ENCODE peak calls at places on chromosomes 1 and 21, in ten cellular contexts. One of them, this sample, is unnamed.

GRCh38 chr1:22056043-22056442 is 3.5 kb downstream of the CDC42 start:
- DNase-seq in Ammon's horn: no peak
- DNase-seq in astrocyte of the spinal cord: no peak
- DNase-seq in skeletal muscle cell: no peak
- DNase-seq in amygdala: no peak
- DNase-seq in AG04450: no peak
- DNase-seq in aorta: no peak
- DNase-seq in tibial nerve: no peak
- DNase-seq in NCI-H2081: no peak
- DNase-seq in cerebellum: no peak
- DNase-seq in this sample: no peak

GRCh38 chr1:67431869-67432578 is 1.8 kb upstream of the SERBP1 start:
- DNase-seq in aorta: no peak
- DNase-seq in amygdala: no peak
- DNase-seq in AG04450: no peak
- DNase-seq in Ammon's horn: no peak
- DNase-seq in cerebellum: no peak
- DNase-seq in tibial nerve: no peak
- DNase-seq in NCI-H2081: no peak
- DNase-seq in astrocyte of the spinal cord: no peak
- DNase-seq in skeletal muscle cell: no peak
- DNase-seq in this sample: no peak

GRCh38 chr1:116853680-116854191 is 56.0 kb upstream of the PTGFRN start:
- DNase-seq in amygdala: no peak
- DNase-seq in tibial nerve: no peak
- DNase-seq in cerebellum: no peak
- DNase-seq in aorta: no peak
- DNase-seq in astrocyte of the spinal cord: peak; percentile 94
- DNase-seq in NCI-H2081: peak; percentile 76
- DNase-seq in Ammon's horn: no peak
- DNase-seq in skeletal muscle cell: peak; percentile 88
- DNase-seq in AG04450: no peak
- DNase-seq in this sample: peak; percentile 92

GRCh38 chr1:203640723-203641523 is 14.3 kb downstream of the ATP2B4 start:
- DNase-seq in AG04450: no peak
- DNase-seq in cerebellum: no peak
- DNase-seq in NCI-H2081: no peak
- DNase-seq in aorta: no peak
- DNase-seq in astrocyte of the spinal cord: no peak
- DNase-seq in skeletal muscle cell: no peak
- DNase-seq in tibial nerve: no peak
- DNase-seq in amygdala: no peak
- DNase-seq in Ammon's horn: no peak
- DNase-seq in this sample: no peak

GRCh38 chr1:119674835-119675289 is 26.8 kb upstream of the ZNF697 start:
- DNase-seq in skeletal muscle cell: peak; percentile 72
- DNase-seq in tibial nerve: no peak
- DNase-seq in Ammon's horn: no peak
- DNase-seq in aorta: no peak
- DNase-seq in AG04450: no peak
- DNase-seq in amygdala: no peak
- DNase-seq in NCI-H2081: peak; percentile 61
- DNase-seq in astrocyte of the spinal cord: peak; percentile 22
- DNase-seq in cerebellum: peak; percentile 33
- DNase-seq in this sample: peak; percentile 69

GRCh38 chr21:45363921-45364463 is 41.0 kb upstream of the COL18A1 start:
- DNase-seq in skeletal muscle cell: peak; percentile 96
- DNase-seq in tibial nerve: peak; percentile 76
- DNase-seq in AG04450: peak; percentile 96
- DNase-seq in amygdala: peak; percentile 73
- DNase-seq in aorta: peak; percentile 92
- DNase-seq in astrocyte of the spinal cord: peak; percentile 99
- DNase-seq in NCI-H2081: no peak
- DNase-seq in Ammon's horn: peak; percentile 73
- DNase-seq in cerebellum: peak; percentile 54
- DNase-seq in this sample: peak; percentile 98

GRCh38 chr1:94362466-94363058 is 55.6 kb upstream of the ABCD3 start:
- DNase-seq in Ammon's horn: no peak
- DNase-seq in aorta: no peak
- DNase-seq in astrocyte of the spinal cord: peak; percentile 44
- DNase-seq in amygdala: no peak
- DNase-seq in AG04450: no peak
- DNase-seq in cerebellum: no peak
- DNase-seq in tibial nerve: no peak
- DNase-seq in skeletal muscle cell: no peak
- DNase-seq in NCI-H2081: no peak
- DNase-seq in this sample: peak; percentile 66

GRCh38 chr1:25023190-25023578 is 93.1 kb upstream of the RUNX3 start:
- DNase-seq in astrocyte of the spinal cord: no peak
- DNase-seq in amygdala: no peak
- DNase-seq in tibial nerve: no peak
- DNase-seq in AG04450: no peak
- DNase-seq in cerebellum: no peak
- DNase-seq in Ammon's horn: no peak
- DNase-seq in skeletal muscle cell: no peak
- DNase-seq in NCI-H2081: no peak
- DNase-seq in aorta: no peak
- DNase-seq in this sample: no peak

GRCh38 chr1:66931548-66932124 is 6.8 kb downstream of the MIER1 start:
- DNase-seq in cerebellum: no peak
- DNase-seq in astrocyte of the spinal cord: no peak
- DNase-seq in NCI-H2081: peak; percentile 15
- DNase-seq in AG04450: no peak
- DNase-seq in skeletal muscle cell: no peak
- DNase-seq in tibial nerve: no peak
- DNase-seq in aorta: no peak
- DNase-seq in amygdala: no peak
- DNase-seq in Ammon's horn: no peak
- DNase-seq in this sample: no peak

GRCh38 chr1:32031578-32032286 is 18.1 kb downstream of the KHDRBS1 start:
- DNase-seq in Ammon's horn: no peak
- DNase-seq in skeletal muscle cell: peak; percentile 58
- DNase-seq in AG04450: peak; percentile 48
- DNase-seq in astrocyte of the spinal cord: peak; percentile 75
- DNase-seq in NCI-H2081: no peak
- DNase-seq in tibial nerve: no peak
- DNase-seq in amygdala: no peak
- DNase-seq in cerebellum: no peak
- DNase-seq in aorta: no peak
- DNase-seq in this sample: peak; percentile 55

GRCh38 chr1:184457500-184457899 is 70.7 kb downstream of the C1orf21 start:
- DNase-seq in skeletal muscle cell: peak; percentile 8
- DNase-seq in NCI-H2081: no peak
- DNase-seq in astrocyte of the spinal cord: peak; percentile 1
- DNase-seq in tibial nerve: no peak
- DNase-seq in amygdala: no peak
- DNase-seq in aorta: no peak
- DNase-seq in Ammon's horn: peak; percentile 41
- DNase-seq in AG04450: no peak
- DNase-seq in cerebellum: peak; percentile 68
- DNase-seq in this sample: no peak

GRCh38 chr1:47225430-47226100 is 6.5 kb downstream of the TAL1 start:
- DNase-seq in amygdala: no peak
- DNase-seq in tibial nerve: no peak
- DNase-seq in NCI-H2081: peak; percentile 13
- DNase-seq in Ammon's horn: no peak
- DNase-seq in astrocyte of the spinal cord: no peak
- DNase-seq in cerebellum: no peak
- DNase-seq in aorta: no peak
- DNase-seq in AG04450: no peak
- DNase-seq in skeletal muscle cell: no peak
- DNase-seq in this sample: no peak

GRCh38 chr1:197312163-197312562 is 44.1 kb downstream of the CRB1 start:
- DNase-seq in amygdala: no peak
- DNase-seq in skeletal muscle cell: no peak
- DNase-seq in aorta: no peak
- DNase-seq in AG04450: no peak
- DNase-seq in astrocyte of the spinal cord: no peak
- DNase-seq in tibial nerve: no peak
- DNase-seq in NCI-H2081: no peak
- DNase-seq in Ammon's horn: no peak
- DNase-seq in cerebellum: no peak
- DNase-seq in this sample: peak; percentile 6

GRCh38 chr1:35663434-35663833 is 22.1 kb upstream of the PSMB2 start:
- DNase-seq in aorta: no peak
- DNase-seq in amygdala: no peak
- DNase-seq in Ammon's horn: no peak
- DNase-seq in NCI-H2081: no peak
- DNase-seq in AG04450: no peak
- DNase-seq in cerebellum: no peak
- DNase-seq in skeletal muscle cell: no peak
- DNase-seq in astrocyte of the spinal cord: no peak
- DNase-seq in tibial nerve: no peak
- DNase-seq in this sample: no peak

GRCh38 chr1:66211521-66211920 is 322.4 kb upstream of the SGIP1 start:
- DNase-seq in Ammon's horn: no peak
- DNase-seq in tibial nerve: no peak
- DNase-seq in NCI-H2081: no peak
- DNase-seq in AG04450: no peak
- DNase-seq in skeletal muscle cell: no peak
- DNase-seq in cerebellum: no peak
- DNase-seq in astrocyte of the spinal cord: no peak
- DNase-seq in amygdala: no peak
- DNase-seq in aorta: no peak
- DNase-seq in this sample: no peak

GRCh38 chr1:59150537-59151386 is 146.1 kb upstream of the FGGY start:
- DNase-seq in aorta: peak; percentile 86
- DNase-seq in Ammon's horn: peak; percentile 53
- DNase-seq in NCI-H2081: no peak
- DNase-seq in skeletal muscle cell: peak; percentile 100
- DNase-seq in astrocyte of the spinal cord: peak; percentile 98
- DNase-seq in cerebellum: no peak
- DNase-seq in amygdala: peak; percentile 51
- DNase-seq in AG04450: peak; percentile 99
- DNase-seq in tibial nerve: peak; percentile 65
- DNase-seq in this sample: peak; percentile 94

GRCh38 chr1:170032531-170033295 is 41.8 kb downstream of the KIFAP3 start:
- DNase-seq in AG04450: no peak
- DNase-seq in aorta: no peak
- DNase-seq in Ammon's horn: no peak
- DNase-seq in skeletal muscle cell: peak; percentile 18
- DNase-seq in tibial nerve: no peak
- DNase-seq in amygdala: no peak
- DNase-seq in astrocyte of the spinal cord: peak; percentile 59
- DNase-seq in NCI-H2081: no peak
- DNase-seq in cerebellum: no peak
- DNase-seq in this sample: peak; percentile 29

This sample was measured in brain microvascular endothelial cell.